ENCODE peak calls at places on chromosome 1, in seven cellular contexts. M is GM12892; W is OCI-LY7; N is stimulated activated CD4-positive, alpha-beta T cell treated with anti-CD3 and anti-CD28 coated beads, Interleukin-4, amount 100 ng/mL, for 4 hours; H is HEK293T; U is progenitor cell of endocrine pancreas; Z is right atrium auricular region. P is an unnamed sample.

GRCh38 chr1:8134546-8135235 is 108.6 kb upstream of the ERRFI1 start:
- DNase-seq in Z (no peak), M (no peak), U (no peak), W (no peak), H (no peak), N (no peak), P (no peak)

GRCh38 chr1:153880962-153881361 is 41.8 kb downstream of the GATAD2B start:
- DNase-seq in N (peak; percentile 18), M (no peak), W (no peak), H (peak; percentile 78), Z (peak; percentile 86), U (no peak), P (peak; percentile 97)

GRCh38 chr1:185069202-185069601 is 23.8 kb downstream of the RNF2 start:
- DNase-seq in H (no peak), W (no peak), N (no peak), Z (no peak), M (no peak), U (no peak), P (no peak)

GRCh38 chr1:113146242-113147072 is 73.5 kb downstream of the LRIG2 start:
- DNase-seq in M (no peak), N (no peak), Z (no peak), H (no peak), W (no peak), U (no peak), P (no peak)

GRCh38 chr1:219784660-219785391 is 143.5 kb downstream of the SLC30A10 start:
- DNase-seq in W (no peak), H (no peak), U (no peak), M (no peak), Z (no peak), N (no peak), P (peak; percentile 30)

GRCh38 chr1:221712198-221712684 is 29.6 kb downstream of the DUSP10 start:
- DNase-seq in H (no peak), U (no peak), M (no peak), W (no peak), N (no peak), Z (no peak), P (peak; percentile 85)

GRCh38 chr1:188128761-188129160 is 1300.0 kb downstream of the PLA2G4A start:
- DNase-seq in U (no peak), W (no peak), M (no peak), N (no peak), H (no peak), Z (no peak), P (peak; percentile 1)

GRCh38 chr1:31182352-31182751 is 57.3 kb downstream of the NKAIN1 start:
- DNase-seq in Z (peak; percentile 78), W (peak; percentile 45), N (peak; percentile 53), U (peak; percentile 88), H (peak; percentile 87), M (peak; percentile 62), P (peak; percentile 97)

GRCh38 chr1:192580351-192580962 is 4.9 kb downstream of the RGS1 start:
- DNase-seq in H (peak; percentile 10), U (no peak), M (no peak), N (no peak), Z (no peak), W (peak; percentile 48), P (peak; percentile 58)

GRCh38 chr1:43414634-43415223 is 25.0 kb downstream of the SZT2 start:
- DNase-seq in N (peak; percentile 52), M (no peak), Z (no peak), W (peak; percentile 72), U (peak; percentile 63), H (peak; percentile 70), P (peak; percentile 69)

GRCh38 chr1:33966346-33967141 is 102.7 kb downstream of the HMGB4 start:
- DNase-seq in U (no peak), N (no peak), H (no peak), M (no peak), W (no peak), Z (no peak), P (no peak)

GRCh38 chr1:170903961-170904360 is 31.4 kb upstream of the MROH9 start:
- DNase-seq in Z (no peak), N (no peak), W (no peak), U (no peak), M (no peak), H (no peak), P (no peak)

GRCh38 chr1:182588460-182589396 is at the start of gene RNASEL:
- DNase-seq in U (peak; percentile 30), M (no peak), W (peak; percentile 57), H (peak; percentile 72), Z (peak; percentile 74), N (peak; percentile 49), P (peak; percentile 89)

GRCh38 chr1:34858901-34859441 is 578 bp downstream of the SMIM12 start:
- DNase-seq in Z (no peak), H (peak; percentile 17), U (no peak), N (no peak), M (no peak), W (peak; percentile 11), P (peak; percentile 28)

GRCh38 chr1:47564570-47564969 is 126.7 kb downstream of the FOXD2 start:
- DNase-seq in N (no peak), H (no peak), Z (no peak), M (no peak), U (no peak), W (no peak), P (no peak)

GRCh38 chr1:11266268-11267074 is 4.1 kb upstream of the MTOR start:
- DNase-seq in N (no peak), U (no peak), W (no peak), Z (no peak), M (no peak), H (no peak), P (no peak)

GRCh38 chr1:41950820-41951219 is 32.1 kb upstream of the HIVEP3 start:
- DNase-seq in N (no peak), H (no peak), Z (no peak), M (no peak), U (no peak), W (no peak), P (peak; percentile 70)

GRCh38 chr1:196462101-196462500 is 146.1 kb downstream of the KCNT2 start:
- DNase-seq in H (no peak), N (no peak), M (no peak), U (no peak), Z (no peak), W (no peak), P (no peak)

GRCh38 chr1:234725177-234726132 is 115.5 kb upstream of the IRF2BP2 start:
- DNase-seq in W (peak; percentile 68), M (no peak), Z (peak; percentile 70), H (no peak), N (peak; percentile 30), U (no peak), P (peak; percentile 50)

GRCh38 chr1:24949331-24949881 is 19.3 kb upstream of the RUNX3 start:
- DNase-seq in H (no peak), M (no peak), Z (no peak), W (no peak), U (no peak), N (no peak), P (peak; percentile 31)

GRCh38 chr1:2021550-2021949 is 2.4 kb downstream of the GABRD start:
- DNase-seq in M (no peak), H (no peak), Z (no peak), W (no peak), U (no peak), N (no peak), P (no peak)

GRCh38 chr1:245469734-245470133 is 314.9 kb downstream of the KIF26B start:
- DNase-seq in U (no peak), N (no peak), H (no peak), M (no peak), Z (no peak), W (no peak), P (no peak)

GRCh38 chr1:234607091-234608025 is 2.6 kb downstream of the IRF2BP2 start:
- DNase-seq in M (no peak), U (no peak), W (no peak), N (no peak), Z (no peak), H (no peak), P (peak; percentile 60)

GRCh38 chr1:33256701-33257387 is 552 bp downstream of the ZNF362 start:
- DNase-seq in N (peak; percentile 49), M (peak; percentile 50), U (peak; percentile 21), W (peak; percentile 75), Z (no peak), H (peak; percentile 65), P (peak; percentile 73)

P was measured in kidney tubule cell.